ENCODE peak calls at places on chromosomes 13 and 19, in five cellular contexts. W is amniotic epithelial cell, B is psoas muscle, P is RPMI8226, X is mucosa of descending colon. R is an unnamed sample.

GRCh38 chr19:14559916-14560775 is 11.7 kb downstream of the NDUFB7 start:
- DNase-seq in W (no peak), B (peak; percentile 90), P (no peak), X (no peak), R (no peak)

GRCh38 chr13:45784755-45785675 is 66.5 kb downstream of the SIAH3 start:
- DNase-seq in W (no peak), B (no peak), P (no peak), X (no peak), R (no peak)

GRCh38 chr13:79423801-79424642 is 18.0 kb upstream of the RBM26 start:
- DNase-seq in W (peak; percentile 57), B (no peak), P (peak; percentile 31), X (no peak), R (peak; percentile 34)

GRCh38 chr13:95624020-95624419 is 20.5 kb downstream of the DZIP1 start:
- DNase-seq in W (peak; percentile 58), B (no peak), P (peak; percentile 43), X (peak; percentile 32), R (peak; percentile 31)

GRCh38 chr13:80276371-80277289 is 64.3 kb downstream of the SPRY2 start:
- DNase-seq in W (no peak), B (no peak), P (no peak), X (peak; percentile 6), R (peak; percentile 71)

GRCh38 chr19:2048959-2049740 is 1.9 kb downstream of the MKNK2 start:
- DNase-seq in W (no peak), B (peak; percentile 72), P (no peak), X (no peak), R (no peak)

GRCh38 chr13:37040789-37041188 is 18.7 kb downstream of the SUPT20H start:
- DNase-seq in W (no peak), B (no peak), P (no peak), X (no peak), R (no peak)

GRCh38 chr13:20188649-20189553 is 3.8 kb downstream of the GJB2 start:
- DNase-seq in W (no peak), B (no peak), P (no peak), X (peak; percentile 50), R (no peak)

GRCh38 chr19:39342647-39343305 is 555 bp downstream of the SAMD4B start:
- DNase-seq in W (peak; percentile 14), B (peak; percentile 58), P (no peak), X (peak; percentile 27), R (no peak)

GRCh38 chr19:55647732-55648656 is at the start of gene CCDC106:
- DNase-seq in W (peak; percentile 79), B (peak; percentile 86), P (peak; percentile 65), X (peak; percentile 73), R (peak; percentile 79)

GRCh38 chr13:41459754-41460111 is 2.4 kb downstream of the RGCC start:
- DNase-seq in W (no peak), B (no peak), P (no peak), X (no peak), R (no peak)

GRCh38 chr19:51676566-51677083 is 16.5 kb upstream of the SPACA6 start:
- DNase-seq in W (no peak), B (no peak), P (no peak), X (no peak), R (no peak)

GRCh38 chr19:39327990-39328705 is 7.5 kb upstream of the LRFN1 start:
- DNase-seq in W (peak; percentile 44), B (peak; percentile 89), P (peak; percentile 62), X (peak; percentile 93), R (peak; percentile 16)

GRCh38 chr13:113777311-113778260 is 18.6 kb downstream of the TMEM255B start:
- DNase-seq in W (peak; percentile 27), B (peak; percentile 43), P (peak; percentile 72), X (no peak), R (no peak)

GRCh38 chr19:11949201-11949600 is 15.6 kb upstream of the ZNF763 start:
- DNase-seq in W (peak; percentile 41), B (no peak), P (no peak), X (no peak), R (peak; percentile 16)

GRCh38 chr19:10118960-10119359 is 739 bp downstream of the EIF3G start:
- DNase-seq in W (no peak), B (no peak), P (peak; percentile 35), X (no peak), R (no peak)

GRCh38 chr13:50375792-50376191 is 360.5 kb downstream of the KCNRG start:
- DNase-seq in W (peak; percentile 93), B (no peak), P (no peak), X (no peak), R (peak; percentile 84)

GRCh38 chr19:11190501-11190900 is 6.8 kb downstream of the KANK2 start:
- DNase-seq in W (no peak), B (no peak), P (no peak), X (no peak), R (no peak)

GRCh38 chr19:6498294-6499036 is 3.6 kb downstream of the TUBB4A start:
- DNase-seq in W (no peak), B (no peak), P (peak; percentile 15), X (no peak), R (no peak)

GRCh38 chr13:51305558-51305957 is 33.9 kb upstream of the SERPINE3 start:
- DNase-seq in W (no peak), B (no peak), P (no peak), X (no peak), R (no peak)

GRCh38 chr13:43767351-43767901 is 19.3 kb downstream of the ENOX1 start:
- DNase-seq in W (no peak), B (peak; percentile 52), P (no peak), X (no peak), R (no peak)

GRCh38 chr19:15379996-15380647 is 535 bp upstream of the AKAP8 start:
- DNase-seq in W (peak; percentile 23), B (peak; percentile 80), P (peak; percentile 81), X (peak; percentile 70), R (peak; percentile 22)

GRCh38 chr19:10984166-10984735 is 23.4 kb downstream of the SMARCA4 start:
- DNase-seq in W (no peak), B (no peak), P (no peak), X (no peak), R (no peak)

GRCh38 chr13:60448907-60449510 is 52.0 kb downstream of the TDRD3 start:
- DNase-seq in W (peak; percentile 51), B (no peak), P (peak; percentile 25), X (peak; percentile 66), R (peak; percentile 33)

GRCh38 chr19:55778331-55778730 is 9.4 kb downstream of the RFPL4AL1 start:
- DNase-seq in W (no peak), B (no peak), P (no peak), X (no peak), R (no peak)

GRCh38 chr19:7734220-7735203 is 2.6 kb upstream of the CLEC4G start:
- DNase-seq in W (peak; percentile 39), B (no peak), P (no peak), X (no peak), R (no peak)

GRCh38 chr13:36530050-36530789 is 97.9 kb downstream of the CCNA1 start:
- DNase-seq in W (peak; percentile 11), B (no peak), P (no peak), X (no peak), R (peak; percentile 86)

GRCh38 chr19:1315470-1316166 is 29.9 kb downstream of the EFNA2 start:
- DNase-seq in W (peak; percentile 33), B (peak; percentile 73), P (peak; percentile 68), X (peak; percentile 72), R (peak; percentile 16)

GRCh38 chr13:77429320-77430142 is 102.6 kb upstream of the MYCBP2 start:
- DNase-seq in W (peak; percentile 28), B (no peak), P (peak; percentile 23), X (no peak), R (peak; percentile 71)

R was measured in astrocyte.